ENCODE peak calls at places on chromosomes 11 and 22, in seven cellular contexts. Y is body of pancreas, Q is right lobe of liver, R is HepG2, M is lower leg skin, X is H1, H is A549. F is an unnamed sample.

GRCh38 chr11:89660234-89660633 is 49.9 kb upstream of the TRIM77 start:
- DNase-seq in R (peak), Y (no peak), M (no peak), X (no peak), H (no peak), Q (peak), F (no peak)

GRCh38 chr11:14418801-14419417 is 59.9 kb upstream of the RRAS2 start:
- DNase-seq in X (no peak), Q (no peak), H (peak), Y (no peak), M (no peak), R (peak), F (peak)

GRCh38 chr11:68632802-68633201 is 51.5 kb upstream of the GAL start:
- DNase-seq in Y (no peak), Q (no peak), X (peak), H (peak), M (no peak), R (peak), F (peak)

GRCh38 chr11:43984519-43985385 is 42.3 kb downstream of the C11orf96 start:
- DNase-seq in Y (peak), Q (peak), R (peak), X (no peak), H (no peak), M (peak), F (no peak)

GRCh38 chr11:107859459-107860239 is 1.1 kb upstream of the SLC35F2 start:
- DNase-seq in X (no peak), H (peak), R (no peak), Y (peak), M (peak), Q (peak), F (peak)

GRCh38 chr11:18958221-18958910 is 19.2 kb upstream of the MRGPRX1 start:
- DNase-seq in Y (no peak), Q (no peak), H (no peak), X (peak), R (no peak), M (no peak), F (no peak)

GRCh38 chr22:20472629-20473442 is 22.8 kb downstream of the KLHL22 start:
- DNase-seq in H (no peak), Q (no peak), R (no peak), X (no peak), Y (no peak), M (no peak), F (no peak)

GRCh38 chr11:2559527-2560311 is 114.9 kb downstream of the KCNQ1 start:
- DNase-seq in H (no peak), M (no peak), R (no peak), X (no peak), Q (no peak), Y (peak), F (no peak)

GRCh38 chr11:97451441-97451840 is 1061.6 kb downstream of the JRKL start:
- DNase-seq in R (no peak), Y (no peak), M (no peak), Q (no peak), X (no peak), H (no peak), F (no peak)

GRCh38 chr11:100932474-100933100 is 197.0 kb downstream of the PGR start:
- DNase-seq in Y (no peak), R (peak), M (no peak), Q (no peak), H (peak), X (no peak), F (peak)

GRCh38 chr11:57649826-57650738 is at the start of gene YPEL4:
- DNase-seq in Q (no peak), R (no peak), Y (peak), H (peak), M (peak), X (no peak), F (peak)

GRCh38 chr11:107591446-107592236 is 694 bp downstream of the ELMOD1 start:
- DNase-seq in H (no peak), R (no peak), M (no peak), Y (peak), X (no peak), Q (no peak), F (peak)

GRCh38 chr11:45459501-45459900 is 173.4 kb upstream of the SYT13 start:
- DNase-seq in X (no peak), R (no peak), Q (no peak), M (no peak), Y (no peak), H (no peak), F (no peak)

GRCh38 chr11:75425422-75425821 is 7.6 kb downstream of the KLHL35 start:
- DNase-seq in M (no peak), X (no peak), R (no peak), Y (no peak), Q (no peak), H (peak), F (no peak)

GRCh38 chr11:96145163-96145585 is 197.8 kb downstream of the MAML2 start:
- DNase-seq in M (no peak), X (no peak), Y (no peak), H (peak), Q (no peak), R (peak), F (no peak)

GRCh38 chr11:7639643-7640025 is 33.7 kb downstream of the CYB5R2 start:
- DNase-seq in R (no peak), Q (no peak), X (no peak), H (no peak), M (peak), Y (peak), F (no peak)

GRCh38 chr11:608751-609354 is 6.9 kb downstream of the IRF7 start:
- DNase-seq in H (no peak), Q (peak), Y (no peak), R (no peak), X (no peak), M (no peak), F (no peak)

GRCh38 chr11:78646564-78647185 is 72.0 kb upstream of the NARS2 start:
- DNase-seq in H (peak), Q (peak), X (no peak), Y (peak), M (peak), R (peak), F (peak)

GRCh38 chr22:43777204-43777671 is 34.9 kb downstream of the EFCAB6 start:
- DNase-seq in X (no peak), Y (no peak), M (peak), Q (no peak), H (peak), R (no peak), F (peak)

GRCh38 chr22:42800731-42801536 is 56.1 kb downstream of the ARFGAP3 start:
- DNase-seq in H (no peak), R (peak), X (no peak), Q (no peak), M (no peak), Y (no peak), F (no peak)

GRCh38 chr11:80074837-80075236 is 634.0 kb upstream of the TENM4 start:
- DNase-seq in Y (no peak), H (no peak), X (no peak), Q (no peak), R (no peak), M (no peak), F (no peak)

GRCh38 chr22:40040927-40041326 is 46.2 kb downstream of the FAM83F start:
- DNase-seq in Y (peak), Q (peak), R (no peak), H (no peak), M (peak), X (no peak), F (peak)

GRCh38 chr11:33861366-33861765 is 30.5 kb downstream of the LMO2 start:
- DNase-seq in Y (no peak), X (no peak), M (no peak), Q (no peak), H (no peak), R (no peak), F (no peak)

GRCh38 chr11:75950141-75950540 is 135.1 kb downstream of the UVRAG start:
- DNase-seq in Y (no peak), X (no peak), Q (no peak), M (no peak), H (no peak), R (no peak), F (no peak)

GRCh38 chr11:77800445-77800844 is 20.1 kb downstream of the RSF1 start:
- DNase-seq in Q (no peak), M (no peak), Y (no peak), X (no peak), H (no peak), R (no peak), F (no peak)

GRCh38 chr11:66124564-66124963 is 54.5 kb downstream of the PACS1 start:
- DNase-seq in M (no peak), X (no peak), R (no peak), Y (no peak), Q (no peak), H (peak), F (no peak)

GRCh38 chr11:59668188-59668949 is 468 bp downstream of the PATL1 start:
- DNase-seq in Y (peak), Q (peak), H (peak), M (peak), X (peak), R (peak), F (peak)

GRCh38 chr11:69638941-69639681 is 1.8 kb upstream of the CCND1 start:
- DNase-seq in Q (peak), M (peak), R (peak), Y (peak), X (peak), H (peak), F (peak)

GRCh38 chr11:122628691-122629555 is 26.6 kb upstream of the UBASH3B start:
- DNase-seq in R (peak), X (peak), H (peak), Y (peak), M (peak), Q (peak), F (peak)

GRCh38 chr22:36252754-36253522 is at the start of gene APOL1:
- DNase-seq in X (no peak), Q (peak), R (peak), M (no peak), H (peak), Y (peak), F (peak)

GRCh38 chr11:116582621-116583020 is 190.2 kb downstream of the BUD13 start:
- DNase-seq in Q (no peak), R (no peak), X (no peak), M (no peak), H (no peak), Y (no peak), F (no peak)

GRCh38 chr22:23193420-23193819 is 13.1 kb downstream of the BCR start:
- DNase-seq in M (no peak), Q (no peak), R (no peak), H (no peak), X (no peak), Y (no peak), F (no peak)

GRCh38 chr11:41989800-41990380 is 530.4 kb upstream of the LRRC4C start:
- DNase-seq in Q (no peak), H (no peak), M (no peak), X (no peak), R (no peak), Y (no peak), F (peak)

GRCh38 chr11:43555811-43556210 is 124.7 kb upstream of the HSD17B12 start:
- DNase-seq in X (no peak), R (no peak), Y (peak), M (no peak), H (no peak), Q (peak), F (no peak)

GRCh38 chr11:74487875-74488274 is 5.6 kb downstream of the LIPT2 start:
- DNase-seq in Y (no peak), M (no peak), Q (no peak), H (peak), R (peak), X (no peak), F (no peak)

GRCh38 chr11:10400856-10401255 is 54.2 kb upstream of the AMPD3 start:
- DNase-seq in X (no peak), Q (no peak), Y (no peak), M (no peak), R (no peak), H (no peak), F (peak)

GRCh38 chr11:113256431-113257227 is 57.8 kb upstream of the TTC12 start:
- DNase-seq in M (no peak), H (no peak), Q (no peak), Y (no peak), X (no peak), R (no peak), F (no peak)

GRCh38 chr22:37167981-37168647 is 18.4 kb upstream of the IL2RB start:
- DNase-seq in R (no peak), Q (peak), H (no peak), Y (peak), M (no peak), X (no peak), F (no peak)

DNA sequence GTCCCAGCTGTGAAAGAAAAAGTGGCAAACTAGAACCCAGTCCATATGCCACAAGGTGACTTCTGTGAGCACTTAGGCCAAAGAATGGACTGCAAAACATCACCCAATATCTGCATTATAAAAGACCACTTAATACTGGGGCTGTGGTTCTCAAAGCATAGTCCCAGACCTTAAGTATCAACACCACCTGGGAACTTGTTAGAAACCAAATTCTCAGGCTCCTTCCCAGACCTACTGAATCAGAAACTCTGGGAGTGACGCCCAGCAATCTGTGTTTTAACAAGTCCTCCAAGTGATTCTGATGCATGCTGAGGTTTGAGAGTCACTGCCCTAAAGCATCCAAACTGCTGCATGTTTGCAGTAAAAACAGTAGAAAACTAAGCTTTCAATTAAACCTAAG is 81.3 kb downstream of the SERGEF start:
- DNase-seq in H (no peak), Q (no peak), M (no peak), R (no peak), Y (no peak), X (no peak), F (no peak)
- TF ChIP-seq POLR2A in H (no peak), Q (no peak), M (no peak), R (no peak), Y (no peak), X (no peak), F (no peak)

GRCh38 chr11:126262216-126262615 is 6.5 kb downstream of the SRPRA start:
- DNase-seq in R (no peak), X (no peak), H (no peak), Y (no peak), M (no peak), Q (no peak), F (no peak)
- TF ChIP-seq POLR2A in R (peak), X (peak), H (no peak), Y (no peak), M (no peak), Q (no peak), F (no peak)

GRCh38 chr11:28071305-28071704 is 36.7 kb downstream of the KIF18A start:
- DNase-seq in X (no peak), Y (no peak), R (no peak), H (no peak), Q (no peak), M (no peak), F (no peak)
- TF ChIP-seq POLR2A in X (no peak), Y (no peak), R (no peak), H (no peak), Q (no peak), M (no peak), F (no peak)

GRCh38 chr11:111365722-111366559 is 13.1 kb downstream of the POU2AF1 start:
- DNase-seq in Q (no peak), H (no peak), M (no peak), R (peak), Y (no peak), X (no peak), F (no peak)

GRCh38 chr11:111367411-111368284 is 11.4 kb downstream of the POU2AF1 start:
- DNase-seq in M (no peak), H (no peak), R (no peak), Y (no peak), X (no peak), Q (no peak), F (no peak)

GRCh38 chr11:111366560-111367410 is 12.3 kb downstream of the POU2AF1 start:
- DNase-seq in Y (no peak), H (no peak), M (no peak), R (no peak), Q (no peak), X (no peak), F (no peak)

GRCh38 chr11:111370270-111370901 is 8.7 kb downstream of the POU2AF1 start:
- DNase-seq in Q (no peak), R (no peak), X (no peak), M (no peak), Y (no peak), H (no peak), F (no peak)

GRCh38 chr11:111368285-111368560 is 10.9 kb downstream of the POU2AF1 start:
- DNase-seq in H (no peak), Q (no peak), Y (no peak), M (no peak), X (no peak), R (no peak), F (no peak)
- TF ChIP-seq POLR2A in H (no peak), Q (no peak), Y (no peak), M (no peak), X (no peak), R (no peak), F (no peak)

DNA sequence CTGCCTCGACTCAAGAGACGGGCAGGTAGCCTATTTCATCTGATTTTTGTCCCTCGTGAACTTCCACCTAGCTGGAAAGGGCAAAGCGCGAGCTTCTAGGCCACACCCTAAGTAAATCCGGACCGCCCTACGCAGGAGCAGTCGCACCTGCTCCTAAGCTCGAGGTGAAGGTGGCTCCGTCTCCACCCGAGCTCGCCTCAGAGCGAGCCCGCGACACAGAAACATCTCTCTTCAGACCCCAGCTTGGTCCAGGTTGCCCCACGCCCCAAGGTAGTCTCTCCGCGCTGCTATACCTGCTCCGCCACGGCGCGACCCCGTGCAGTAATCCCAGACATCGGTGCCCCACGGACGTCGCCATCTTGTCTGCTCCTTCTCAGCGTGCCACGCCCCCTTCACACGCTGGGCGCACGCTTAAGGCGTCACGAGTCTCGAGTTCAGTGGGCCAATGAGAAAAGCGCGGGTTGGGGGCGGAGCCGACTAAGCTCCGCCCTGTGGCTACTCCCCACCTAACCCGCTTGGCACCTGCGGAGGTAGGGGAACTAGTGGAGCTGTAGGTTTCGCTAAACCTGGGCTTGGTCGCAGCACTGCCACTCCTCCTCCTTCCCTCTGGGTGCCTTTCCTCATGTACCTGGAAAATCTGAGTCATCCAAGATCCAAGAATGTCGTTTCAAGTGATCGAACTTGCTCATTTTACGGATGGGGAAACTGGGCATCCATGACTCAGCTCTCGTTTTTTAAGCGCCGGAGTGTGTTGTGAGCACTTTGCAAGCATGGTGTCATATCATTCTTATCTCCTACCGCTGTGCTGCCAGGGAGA is at the start of gene PISD:
- DNase-seq in R (peak), H (peak), Y (peak), X (peak), Q (peak), M (peak), F (peak)
- TF ChIP-seq POLR2A in R (peak), H (peak), Y (peak), X (peak), Q (peak), M (no peak), F (peak)

DNA sequence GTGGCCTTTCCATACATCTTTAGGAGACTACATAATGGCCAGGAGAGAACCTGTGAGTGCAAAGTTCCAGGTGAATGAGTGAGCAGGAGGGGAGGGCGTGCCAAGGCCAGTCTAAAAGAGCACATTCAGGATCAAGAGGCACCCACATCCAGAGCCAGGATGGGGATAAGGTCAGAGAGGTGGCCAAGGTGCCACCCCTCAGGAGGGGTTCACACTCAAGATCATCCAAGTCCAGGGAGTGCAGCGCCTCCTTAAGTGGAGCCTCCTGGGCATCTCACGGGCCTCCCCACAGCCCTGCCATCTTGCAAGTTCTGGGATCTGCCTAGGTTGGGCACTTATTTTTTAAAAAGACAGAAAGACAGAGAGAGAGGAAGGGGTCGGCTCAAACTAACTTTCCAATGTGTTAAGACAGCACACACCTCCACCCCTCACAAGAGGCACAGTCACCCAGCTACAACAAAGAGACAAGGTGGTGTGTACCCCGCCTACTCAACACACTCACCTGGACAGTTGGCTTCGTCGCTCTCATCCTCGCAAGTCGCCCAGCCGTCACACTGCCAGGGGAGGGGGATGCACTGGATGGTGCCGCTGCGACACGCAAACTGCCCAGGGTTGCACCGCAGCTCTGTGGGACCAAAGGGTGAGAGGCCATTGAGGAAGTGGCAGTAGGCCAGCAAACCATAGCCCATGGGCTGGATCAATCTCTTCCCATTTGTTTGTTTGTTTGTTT is 33.2 kb downstream of the DGCR2 start:
- DNase-seq in M (no peak), Y (no peak), X (no peak), Q (peak), R (no peak), H (no peak), F (no peak)
- TF ChIP-seq POLR2A in M (no peak), Y (no peak), X (no peak), Q (no peak), R (no peak), H (no peak), F (no peak)

DNA sequence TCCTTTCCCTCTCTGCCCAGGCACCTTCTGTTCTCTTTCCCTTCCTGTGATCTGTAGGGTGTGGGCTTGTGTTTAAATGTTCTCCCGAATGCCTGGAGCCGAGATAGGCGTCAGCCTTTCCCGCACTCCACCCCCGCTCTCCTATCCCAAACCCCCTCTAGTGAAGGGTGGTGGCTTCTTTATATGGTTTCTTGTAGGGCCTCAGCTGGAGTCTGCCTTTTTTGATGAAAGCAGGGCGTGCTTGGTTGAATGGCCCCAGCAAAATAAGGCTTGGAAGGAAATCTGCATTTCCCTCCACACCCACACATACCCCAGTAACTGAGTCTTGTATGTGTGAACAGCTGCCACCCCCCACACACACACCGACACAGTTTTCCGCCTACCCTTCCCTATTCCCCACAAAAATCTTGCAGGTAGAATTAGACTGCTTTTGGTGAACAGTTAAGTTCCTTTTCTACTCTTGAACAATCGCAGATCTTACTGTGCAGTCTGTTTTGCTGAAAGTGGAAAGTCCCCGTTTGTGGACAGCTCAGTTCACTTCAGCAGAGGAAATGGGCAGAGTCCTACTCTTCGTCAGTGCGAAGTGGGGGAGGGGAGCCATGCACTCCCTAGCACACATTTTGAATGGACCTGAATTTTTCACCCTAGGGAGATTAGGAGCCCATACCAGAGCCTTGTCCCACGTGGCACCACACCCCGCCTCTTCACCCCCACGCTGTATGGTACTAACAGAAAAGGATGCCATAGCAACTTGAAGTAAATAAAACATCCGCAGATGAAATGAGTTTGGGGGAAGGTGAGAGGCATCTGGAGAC is 25.5 kb upstream of the GRK2 start:
- DNase-seq in Q (peak), M (peak), H (peak), X (no peak), R (peak), Y (peak), F (peak)
- TF ChIP-seq POLR2A in Q (peak), M (no peak), H (no peak), X (no peak), R (peak), Y (peak), F (no peak)